ENCODE peak calls at places on chromosomes 6 and 20, in four cellular contexts. One of them, this sample, is unnamed.

GRCh38 chr20:9672976-9673375 is 158.6 kb downstream of the LAMP5 start:
- DNase-seq in mucosa of gallbladder: no peak
- DNase-seq in uterus: no peak
- DNase-seq in KG1: no peak
- DNase-seq in this sample: no peak

GRCh38 chr20:13671500-13672288 is 33.0 kb upstream of the TASP1 start:
- DNase-seq in mucosa of gallbladder: no peak
- DNase-seq in uterus: peak
- DNase-seq in KG1: no peak
- DNase-seq in this sample: peak

GRCh38 chr20:48523191-48523757 is 304.5 kb downstream of the PREX1 start:
- DNase-seq in mucosa of gallbladder: peak
- DNase-seq in uterus: no peak
- DNase-seq in KG1: no peak
- DNase-seq in this sample: no peak

GRCh38 chr6:4607793-4608192 is 168.4 kb upstream of the CDYL start:
- DNase-seq in mucosa of gallbladder: no peak
- DNase-seq in uterus: no peak
- DNase-seq in KG1: no peak
- DNase-seq in this sample: no peak

GRCh38 chr20:3749689-3750639 is 17.5 kb downstream of the HSPA12B start:
- DNase-seq in mucosa of gallbladder: no peak
- DNase-seq in uterus: no peak
- DNase-seq in KG1: no peak
- DNase-seq in this sample: no peak

GRCh38 chr6:130466052-130466743 is 100.4 kb downstream of the TMEM200A start:
- DNase-seq in mucosa of gallbladder: no peak
- DNase-seq in uterus: no peak
- DNase-seq in KG1: no peak
- DNase-seq in this sample: no peak

GRCh38 chr20:6636209-6637159 is 131.0 kb upstream of the BMP2 start:
- DNase-seq in mucosa of gallbladder: peak
- DNase-seq in uterus: peak
- DNase-seq in KG1: peak
- DNase-seq in this sample: peak

GRCh38 chr6:107866606-107867301 is 42.6 kb upstream of the SCML4 start:
- DNase-seq in mucosa of gallbladder: no peak
- DNase-seq in uterus: no peak
- DNase-seq in KG1: peak
- DNase-seq in this sample: peak

GRCh38 chr6:45644720-45645119 is 267.0 kb upstream of the SUPT3H start:
- DNase-seq in mucosa of gallbladder: no peak
- DNase-seq in uterus: no peak
- DNase-seq in KG1: no peak
- DNase-seq in this sample: no peak

GRCh38 chr6:100479180-100480035 is 14.7 kb upstream of the SIM1 start:
- DNase-seq in mucosa of gallbladder: no peak
- DNase-seq in uterus: no peak
- DNase-seq in KG1: no peak
- DNase-seq in this sample: no peak

GRCh38 chr6:20156824-20157223 is 55.4 kb downstream of the MBOAT1 start:
- DNase-seq in mucosa of gallbladder: no peak
- DNase-seq in uterus: no peak
- DNase-seq in KG1: no peak
- DNase-seq in this sample: no peak

GRCh38 chr20:62724692-62725595 is 16.3 kb downstream of the NTSR1 start:
- DNase-seq in mucosa of gallbladder: no peak
- DNase-seq in uterus: no peak
- DNase-seq in KG1: no peak
- DNase-seq in this sample: no peak

GRCh38 chr6:158955265-158955664 is 44.7 kb downstream of the RSPH3 start:
- DNase-seq in mucosa of gallbladder: no peak
- DNase-seq in uterus: no peak
- DNase-seq in KG1: no peak
- DNase-seq in this sample: no peak

GRCh38 chr20:45685896-45686295 is 15.9 kb upstream of the WFDC11 start:
- DNase-seq in mucosa of gallbladder: no peak
- DNase-seq in uterus: no peak
- DNase-seq in KG1: no peak
- DNase-seq in this sample: no peak

GRCh38 chr6:116175344-116175743 is 49.4 kb upstream of the COL10A1 start:
- DNase-seq in mucosa of gallbladder: no peak
- DNase-seq in uterus: no peak
- DNase-seq in KG1: no peak
- DNase-seq in this sample: no peak

GRCh38 chr6:125868252-125868651 is 77.5 kb downstream of the NCOA7 start:
- DNase-seq in mucosa of gallbladder: no peak
- DNase-seq in uterus: no peak
- DNase-seq in KG1: no peak
- DNase-seq in this sample: no peak

GRCh38 chr6:68728124-68728523 is 93.0 kb downstream of the ADGRB3 start:
- DNase-seq in mucosa of gallbladder: no peak
- DNase-seq in uterus: no peak
- DNase-seq in KG1: no peak
- DNase-seq in this sample: no peak

GRCh38 chr6:6803180-6803978 is 214.9 kb downstream of the LY86 start:
- DNase-seq in mucosa of gallbladder: peak
- DNase-seq in uterus: no peak
- DNase-seq in KG1: no peak
- DNase-seq in this sample: peak

GRCh38 chr20:41910558-41910957 is 292.4 kb upstream of the CHD6 start:
- DNase-seq in mucosa of gallbladder: no peak
- DNase-seq in uterus: no peak
- DNase-seq in KG1: no peak
- DNase-seq in this sample: no peak

GRCh38 chr20:22776369-22776768 is 192.0 kb upstream of the FOXA2 start:
- DNase-seq in mucosa of gallbladder: no peak
- DNase-seq in uterus: no peak
- DNase-seq in KG1: no peak
- DNase-seq in this sample: no peak

GRCh38 chr20:59938696-59939051 is 1.4 kb downstream of the PPP1R3D start:
- DNase-seq in mucosa of gallbladder: no peak
- DNase-seq in uterus: peak
- DNase-seq in KG1: no peak
- DNase-seq in this sample: peak

GRCh38 chr20:40467703-40468411 is 221.2 kb downstream of the MAFB start:
- DNase-seq in mucosa of gallbladder: no peak
- DNase-seq in uterus: no peak
- DNase-seq in KG1: no peak
- DNase-seq in this sample: no peak